ENCODE peak calls at places on chromosomes 5 and 9, in four cellular contexts. F is activated naive CD4-positive, alpha-beta T cell treated with anti-CD3 and anti-CD28 coated beads, Interleukin-2, amount 50 U/mL, for 72 hours; J is glutamatergic neuron; G is RWPE2. W is an unnamed sample.

GRCh38 chr9:106482733-106483132 is 380.2 kb upstream of the ZNF462 start:
- DNase-seq in F (no peak), J (no peak), G (no peak), W (no peak)

GRCh38 chr5:23352437-23352836 is 155.0 kb upstream of the PRDM9 start:
- DNase-seq in F (no peak), J (peak), G (no peak), W (no peak)

GRCh38 chr5:140182803-140183367 is 7.9 kb downstream of the CYSTM1 start:
- DNase-seq in F (no peak), J (no peak), G (no peak), W (no peak)

GRCh38 chr5:77140350-77140749 is 53.3 kb upstream of the ZBED3 start:
- DNase-seq in F (no peak), J (no peak), G (no peak), W (no peak)

GRCh38 chr9:108444400-108445358 is 411.1 kb downstream of the ACTL7B start:
- DNase-seq in F (no peak), J (no peak), G (peak), W (peak)

GRCh38 chr5:172178301-172179031 is 9.6 kb downstream of the STK10 start:
- DNase-seq in F (peak), J (no peak), G (no peak), W (no peak)

GRCh38 chr5:179268966-179269693 is 76.1 kb downstream of the ADAMTS2 start:
- DNase-seq in F (no peak), J (no peak), G (peak), W (peak)

GRCh38 chr5:2602451-2603045 is 148.9 kb downstream of the IRX2 start:
- DNase-seq in F (no peak), J (no peak), G (no peak), W (no peak)

GRCh38 chr9:95552814-95553546 is 36.2 kb upstream of the PTCH1 start:
- DNase-seq in F (no peak), J (peak), G (no peak), W (peak)

GRCh38 chr5:100505984-100506670 is 29.0 kb upstream of the FAM174A start:
- DNase-seq in F (no peak), J (no peak), G (no peak), W (no peak)

GRCh38 chr5:93164690-93165089 is 416.3 kb downstream of the NR2F1-AS1 start:
- DNase-seq in F (no peak), J (no peak), G (no peak), W (peak)

GRCh38 chr9:115525438-115526058 is 407.6 kb upstream of the TNC start:
- DNase-seq in F (no peak), J (no peak), G (no peak), W (no peak)

GRCh38 chr5:65902104-65902503 is 24.3 kb upstream of the ERBIN start:
- DNase-seq in F (no peak), J (no peak), G (no peak), W (no peak)

GRCh38 chr5:81233080-81233634 is at the start of gene CKMT2:
- DNase-seq in F (no peak), J (peak), G (no peak), W (peak)

GRCh38 chr9:134983094-134983493 is 65.4 kb upstream of the FCN1 start:
- DNase-seq in F (no peak), J (peak), G (no peak), W (no peak)

GRCh38 chr9:131666779-131667178 is 73.1 kb downstream of the RAPGEF1 start:
- DNase-seq in F (no peak), J (no peak), G (no peak), W (no peak)

GRCh38 chr9:117437283-117437682 is 22.4 kb upstream of the ASTN2 start:
- DNase-seq in F (no peak), J (no peak), G (no peak), W (no peak)

GRCh38 chr5:61635271-61635670 is 303.2 kb downstream of the ZSWIM6 start:
- DNase-seq in F (no peak), J (no peak), G (no peak), W (no peak)

GRCh38 chr9:27534658-27535209 is 5.1 kb upstream of the MOB3B start:
- DNase-seq in F (no peak), J (no peak), G (no peak), W (no peak)

GRCh38 chr9:87567566-87567965 is 69.9 kb downstream of the DAPK1 start:
- DNase-seq in F (no peak), J (no peak), G (no peak), W (no peak)

W was measured in uterus.